ENCODE peak calls at places on chromosomes 16 and 17, in six cellular contexts. V is PC-3, O is GM12865, I is tibial nerve, N is brain microvascular endothelial cell, S is uterus. U is an unnamed sample.

GRCh38 chr16:10197003-10197402 is 14.8 kb upstream of the GRIN2A start:
- DNase-seq in I (no peak), V (no peak), O (no peak), N (no peak), S (no peak), U (no peak)

GRCh38 chr17:15262291-15263205 is 2.6 kb downstream of the PMP22 start:
- DNase-seq in V (peak; percentile 95), S (peak; percentile 91), I (peak; percentile 87), N (no peak), O (no peak), U (peak; percentile 80)

GRCh38 chr17:13114601-13115024 is 96.8 kb upstream of the ELAC2 start:
- DNase-seq in I (no peak), V (peak; percentile 71), O (peak; percentile 13), N (peak; percentile 5), S (no peak), U (peak; percentile 24)

GRCh38 chr17:5468075-5468473 is 708 bp downstream of the DHX33 start:
- DNase-seq in S (no peak), O (no peak), I (no peak), V (no peak), N (no peak), U (no peak)

GRCh38 chr17:75514299-75515228 is 773 bp downstream of the CASKIN2 start:
- DNase-seq in V (peak; percentile 90), I (no peak), S (peak; percentile 55), O (no peak), N (no peak), U (no peak)

GRCh38 chr17:75289832-75290337 is 652 bp upstream of the SLC25A19 start:
- DNase-seq in I (peak; percentile 54), V (peak; percentile 59), S (peak; percentile 47), O (peak; percentile 90), N (peak; percentile 53), U (no peak)

GRCh38 chr17:39276113-39276512 is 50.4 kb upstream of the STAC2 start:
- DNase-seq in N (no peak), S (no peak), V (no peak), I (no peak), O (no peak), U (no peak)

GRCh38 chr17:28760987-28761562 is 17.3 kb downstream of the TRAF4 start:
- DNase-seq in O (peak; percentile 25), V (peak; percentile 63), N (peak; percentile 68), S (no peak), I (no peak), U (no peak)

GRCh38 chr16:30077656-30078055 is 1.9 kb downstream of the PPP4C start:
- DNase-seq in O (no peak), S (no peak), N (no peak), I (no peak), V (no peak), U (no peak)

GRCh38 chr16:22356930-22357634 is 17.3 kb downstream of the CDR2 start:
- DNase-seq in V (no peak), O (no peak), S (no peak), N (peak; percentile 51), I (no peak), U (no peak)

GRCh38 chr16:49485663-49486062 is 112.1 kb downstream of the C16orf78 start:
- DNase-seq in O (no peak), V (no peak), S (no peak), N (no peak), I (no peak), U (no peak)

GRCh38 chr16:74771656-74772315 is 2.8 kb downstream of the FA2H start:
- DNase-seq in S (no peak), N (no peak), V (no peak), I (no peak), O (peak; percentile 87), U (no peak)

GRCh38 chr17:78573955-78574354 is 3.2 kb downstream of the DNAH17 start:
- DNase-seq in V (peak; percentile 54), N (no peak), O (peak; percentile 42), S (no peak), I (no peak), U (no peak)

GRCh38 chr16:23952128-23953041 is 116.6 kb downstream of the PRKCB start:
- DNase-seq in I (no peak), V (no peak), N (peak; percentile 14), S (no peak), O (no peak), U (no peak)

GRCh38 chr17:61442878-61443474 is 9.2 kb upstream of the TBX4 start:
- DNase-seq in N (no peak), S (no peak), O (no peak), V (no peak), I (no peak), U (no peak)

GRCh38 chr17:969767-970387 is 9.7 kb downstream of the NXN start:
- DNase-seq in N (no peak), S (peak; percentile 43), V (no peak), O (no peak), I (no peak), U (no peak)

GRCh38 chr17:66947311-66947710 is 17.2 kb upstream of the CACNG4 start:
- DNase-seq in I (no peak), O (no peak), S (no peak), N (no peak), V (no peak), U (no peak)

GRCh38 chr16:11547517-11547916 is 39.2 kb downstream of the LITAF start:
- DNase-seq in O (no peak), N (no peak), V (no peak), S (no peak), I (no peak), U (no peak)

GRCh38 chr17:82229686-82230626 is 1.1 kb downstream of the SLC16A3 start:
- DNase-seq in N (no peak), I (no peak), V (no peak), O (no peak), S (no peak), U (no peak)

GRCh38 chr17:82178499-82179290 is 33.9 kb downstream of the CCDC57 start:
- DNase-seq in O (no peak), N (no peak), V (no peak), S (peak; percentile 55), I (no peak), U (no peak)

GRCh38 chr17:35051183-35051578 is 12.3 kb downstream of the RFFL start:
- DNase-seq in O (peak; percentile 90), V (no peak), S (no peak), I (no peak), N (no peak), U (no peak)

GRCh38 chr17:77354721-77355455 is 214.1 kb downstream of the SEC14L1 start:
- DNase-seq in N (peak; percentile 66), S (peak; percentile 91), I (peak; percentile 27), V (peak; percentile 38), O (no peak), U (peak; percentile 79)

GRCh38 chr17:32673964-32674363 is 187.2 kb downstream of the CDK5R1 start:
- DNase-seq in O (no peak), S (no peak), N (peak; percentile 62), V (no peak), I (no peak), U (no peak)

GRCh38 chr17:49456172-49456965 is 38.7 kb upstream of the NGFR start:
- DNase-seq in N (peak; percentile 21), S (peak; percentile 52), O (no peak), I (no peak), V (peak; percentile 37), U (peak; percentile 80)

GRCh38 chr17:77901476-77901875 is 57.0 kb upstream of the TNRC6C start:
- DNase-seq in I (no peak), O (no peak), S (no peak), N (no peak), V (no peak), U (no peak)

GRCh38 chr16:12166271-12166670 is 189.7 kb downstream of the SNX29 start:
- DNase-seq in O (no peak), N (no peak), S (no peak), V (no peak), I (no peak), U (no peak)

GRCh38 chr17:74715144-74715543 is 2.4 kb upstream of the CD300LF start:
- DNase-seq in I (no peak), O (no peak), S (no peak), V (peak; percentile 31), N (peak; percentile 8), U (no peak)

GRCh38 chr17:50841949-50842354 is 6.6 kb downstream of the WFIKKN2 start:
- DNase-seq in N (peak; percentile 60), V (peak; percentile 88), O (peak; percentile 67), I (peak; percentile 63), S (peak; percentile 75), U (peak; percentile 42)

DNA sequence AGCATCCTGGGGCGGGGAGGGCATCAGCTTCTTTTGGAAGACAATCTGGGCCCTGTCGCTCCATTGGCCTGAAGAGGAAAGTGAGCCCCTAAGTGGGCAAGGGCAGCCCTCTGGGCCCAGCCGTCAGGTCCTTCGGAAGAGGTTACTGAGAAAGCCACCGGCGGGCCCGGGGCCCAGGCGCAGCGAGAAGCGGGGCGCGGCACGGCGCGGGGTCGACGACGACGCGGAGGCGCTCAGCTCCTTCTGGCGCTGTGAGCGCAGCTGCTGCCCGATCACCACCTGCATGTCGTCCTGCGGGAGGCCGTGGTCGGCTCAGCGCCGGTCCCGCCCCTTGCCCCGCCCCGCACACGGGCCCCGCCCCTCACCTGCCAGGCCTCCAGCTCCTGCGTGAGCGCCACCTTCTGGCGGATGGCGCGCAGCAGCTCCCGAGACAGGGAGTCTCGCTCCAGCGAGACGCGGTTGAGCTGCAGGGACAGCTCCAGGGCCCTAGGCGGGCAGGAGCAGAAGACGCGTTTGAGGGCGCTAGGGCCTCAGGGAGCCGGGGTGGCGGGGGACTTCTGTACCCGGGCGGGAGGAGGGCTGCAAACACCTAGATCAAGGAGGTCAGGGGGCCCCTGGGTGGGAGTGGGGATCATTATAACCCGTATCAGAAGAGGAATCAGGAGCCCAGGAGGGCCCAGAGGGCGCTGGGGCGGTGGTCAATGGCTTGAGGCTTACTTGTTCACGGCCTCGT is 4.3 kb downstream of the THOC6 start:
- DNase-seq in V (peak; percentile 90), O (peak; percentile 91), S (peak; percentile 54), N (peak; percentile 45), I (peak; percentile 40), U (peak; percentile 17)
- H3K4me3 ChIP-seq in V (peak overlapping the region; percentile 37), O (no peak overlapping the region), S (no peak overlapping the region), N (no peak overlapping the region), I (no peak overlapping the region), U (no peak overlapping the region)

DNA sequence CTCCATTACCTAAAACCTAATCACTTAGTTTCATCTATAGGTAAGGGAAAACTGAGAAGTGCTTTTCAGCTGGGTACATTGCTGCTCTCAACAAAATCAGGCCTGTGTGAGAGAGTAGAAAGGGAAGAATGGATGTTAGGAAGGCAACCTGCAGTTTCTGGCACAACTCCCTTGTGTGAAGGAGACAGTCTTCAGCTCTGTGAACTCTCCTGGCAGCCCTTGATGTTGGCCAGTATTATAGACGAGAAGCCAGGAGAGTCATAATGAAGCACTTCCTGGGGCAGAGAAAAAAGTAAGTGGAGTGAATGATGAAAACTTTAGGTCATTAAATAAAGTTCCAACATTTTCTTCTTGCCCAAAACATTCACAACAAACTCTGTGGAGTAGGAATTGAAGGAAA is 260.1 kb downstream of the IRX3 start:
- DNase-seq in S (no peak), I (no peak), V (no peak), O (no peak), N (no peak), U (no peak)
- H3K4me3 ChIP-seq in S (no peak overlapping the region), I (no peak overlapping the region), V (no peak overlapping the region), O (no peak overlapping the region), N (no peak overlapping the region), U (no peak overlapping the region)

GRCh38 chr17:68356520-68356919 is 65.2 kb downstream of the ARSG start:
- DNase-seq in N (peak; percentile 34), O (peak; percentile 75), I (no peak), V (no peak), S (no peak), U (no peak)
- H3K4me3 ChIP-seq in N (no peak overlapping the region), O (no peak overlapping the region), I (no peak overlapping the region), V (no peak overlapping the region), S (no peak overlapping the region), U (no peak overlapping the region)

GRCh38 chr17:73031472-73031871 is 61.0 kb downstream of the SLC39A11 start:
- DNase-seq in S (no peak), V (no peak), I (no peak), O (no peak), N (no peak), U (no peak)
- H3K4me3 ChIP-seq in S (no peak overlapping the region), V (no peak overlapping the region), I (no peak overlapping the region), O (no peak overlapping the region), N (no peak overlapping the region), U (no peak overlapping the region)

U was measured in HFF-Myc.